ENCODE peak calls at places on chromosomes 6 and 20, in seven cellular contexts. H is T-helper 2 cell, U is fibroblast of the aortic adventitia, J is uterus, V is stomach, K is GM03348, L is LNCaP clone FGC. D is an unnamed sample.

GRCh38 chr20:9301129-9302072 is 213.0 kb upstream of the LAMP5 start:
- DNase-seq in H (no peak), U (peak), J (no peak), V (no peak), K (no peak), L (peak), D (peak)

GRCh38 chr20:31695849-31696804 is 26.5 kb downstream of the BCL2L1 start:
- DNase-seq in H (no peak), U (peak), J (no peak), V (no peak), K (peak), L (no peak), D (no peak)

GRCh38 chr6:46347669-46348068 is 143.6 kb downstream of the RCAN2 start:
- DNase-seq in H (no peak), U (no peak), J (no peak), V (no peak), K (no peak), L (no peak), D (no peak)

GRCh38 chr6:155974967-155975366 is 519.3 kb upstream of the NOX3 start:
- DNase-seq in H (no peak), U (no peak), J (peak), V (no peak), K (no peak), L (no peak), D (no peak)

GRCh38 chr6:18226451-18226850 is 37.9 kb downstream of the DEK start:
- DNase-seq in H (no peak), U (peak), J (no peak), V (no peak), K (peak), L (no peak), D (no peak)

GRCh38 chr6:10099648-10100047 is 315.2 kb downstream of the TFAP2A start:
- DNase-seq in H (no peak), U (no peak), J (no peak), V (no peak), K (no peak), L (no peak), D (no peak)

GRCh38 chr6:149983145-149983544 is 19.4 kb downstream of the ULBP1 start:
- DNase-seq in H (no peak), U (no peak), J (no peak), V (no peak), K (no peak), L (no peak), D (no peak)

GRCh38 chr6:70314240-70314639 is 11.4 kb upstream of the COL9A1 start:
- DNase-seq in H (no peak), U (peak), J (peak), V (no peak), K (no peak), L (no peak), D (no peak)

GRCh38 chr20:63695419-63696310 is 787 bp upstream of the TNFRSF6B start:
- DNase-seq in H (no peak), U (no peak), J (peak), V (peak), K (no peak), L (no peak), D (no peak)

GRCh38 chr6:48200874-48201273 is 89.9 kb upstream of the PTCHD4 start:
- DNase-seq in H (no peak), U (no peak), J (no peak), V (no peak), K (no peak), L (no peak), D (no peak)

GRCh38 chr20:41169791-41170351 is 32.5 kb downstream of the PLCG1 start:
- DNase-seq in H (no peak), U (peak), J (peak), V (no peak), K (peak), L (no peak), D (no peak)

GRCh38 chr20:31566332-31566657 is 38.8 kb upstream of the ID1 start:
- DNase-seq in H (no peak), U (no peak), J (no peak), V (no peak), K (no peak), L (no peak), D (no peak)

GRCh38 chr6:39778581-39779270 is 13.4 kb upstream of the DAAM2 start:
- DNase-seq in H (no peak), U (no peak), J (no peak), V (no peak), K (peak), L (no peak), D (no peak)

GRCh38 chr6:6006428-6007310 is at the start of gene NRN1:
- DNase-seq in H (no peak), U (no peak), J (no peak), V (no peak), K (peak), L (no peak), D (peak)

GRCh38 chr6:37481793-37482192 is 17.9 kb downstream of the CCDC167 start:
- DNase-seq in H (no peak), U (no peak), J (no peak), V (no peak), K (no peak), L (no peak), D (no peak)

GRCh38 chr6:134630468-134631180 is 312.7 kb upstream of the SGK1 start:
- DNase-seq in H (no peak), U (no peak), J (no peak), V (no peak), K (no peak), L (peak), D (peak)

GRCh38 chr6:46453221-46453620 is 38.0 kb downstream of the RCAN2 start:
- DNase-seq in H (no peak), U (peak), J (no peak), V (no peak), K (peak), L (peak), D (no peak)

GRCh38 chr6:10837692-10837996 is 695 bp downstream of the MAK start:
- DNase-seq in H (no peak), U (peak), J (no peak), V (no peak), K (peak), L (no peak), D (no peak)

GRCh38 chr6:155146205-155146604 is 117.6 kb upstream of the CLDN20 start:
- DNase-seq in H (no peak), U (no peak), J (no peak), V (no peak), K (no peak), L (no peak), D (no peak)

GRCh38 chr20:57612436-57612835 is 7.8 kb downstream of the ZBP1 start:
- DNase-seq in H (no peak), U (no peak), J (no peak), V (peak), K (no peak), L (no peak), D (no peak)

GRCh38 chr20:37735541-37735940 is 41.7 kb downstream of the CTNNBL1 start:
- DNase-seq in H (no peak), U (no peak), J (no peak), V (no peak), K (no peak), L (no peak), D (no peak)

D was measured in hippocampal formation.